ENCODE peak calls at places on chromosomes 6 and 20, in four cellular contexts. P is HL-60, K is SK-N-SH, J is GM23338. T is an unnamed sample.
A peak's percentile ranks its signal among the peaks of the same experiment; 100 is the strongest.

GRCh38 chr20:14259691-14260090 is 77.7 kb downstream of the FLRT3 start:
- DNase-seq in P (no peak), K (no peak), J (no peak), T (no peak)

GRCh38 chr6:157647261-157647915 is 175.7 kb upstream of the SNX9 start:
- DNase-seq in P (peak; percentile 87), K (no peak), J (no peak), T (no peak)

GRCh38 chr6:148068391-148068790 is 274.2 kb upstream of the SASH1 start:
- DNase-seq in P (no peak), K (no peak), J (no peak), T (no peak)

GRCh38 chr6:4788953-4789584 is 12.9 kb downstream of the CDYL start:
- DNase-seq in P (no peak), K (no peak), J (peak; percentile 74), T (no peak)

GRCh38 chr6:112286010-112286409 is 31.6 kb upstream of the LAMA4 start:
- DNase-seq in P (no peak), K (peak; percentile 61), J (no peak), T (no peak)

GRCh38 chr6:150243620-150244314 is 100.9 kb downstream of the PPP1R14C start:
- DNase-seq in P (no peak), K (no peak), J (no peak), T (no peak)

GRCh38 chr6:66291905-66292304 is 584.9 kb upstream of the EYS start:
- DNase-seq in P (no peak), K (no peak), J (no peak), T (no peak)

GRCh38 chr6:36660771-36661471 is 17.6 kb upstream of the CDKN1A start:
- DNase-seq in P (no peak), K (no peak), J (peak; percentile 89), T (no peak)

GRCh38 chr20:54172532-54172855 is 1.3 kb downstream of the CYP24A1 start:
- DNase-seq in P (no peak), K (no peak), J (no peak), T (no peak)

GRCh38 chr20:59723108-59723500 is 118.8 kb downstream of the PHACTR3 start:
- DNase-seq in P (peak; percentile 84), K (no peak), J (no peak), T (no peak)

GRCh38 chr6:96450760-96451116 is 70.9 kb upstream of the UFL1 start:
- DNase-seq in P (no peak), K (no peak), J (no peak), T (no peak)

GRCh38 chr6:14984454-14984853 is 261.4 kb upstream of the JARID2 start:
- DNase-seq in P (no peak), K (no peak), J (no peak), T (no peak)

DNA sequence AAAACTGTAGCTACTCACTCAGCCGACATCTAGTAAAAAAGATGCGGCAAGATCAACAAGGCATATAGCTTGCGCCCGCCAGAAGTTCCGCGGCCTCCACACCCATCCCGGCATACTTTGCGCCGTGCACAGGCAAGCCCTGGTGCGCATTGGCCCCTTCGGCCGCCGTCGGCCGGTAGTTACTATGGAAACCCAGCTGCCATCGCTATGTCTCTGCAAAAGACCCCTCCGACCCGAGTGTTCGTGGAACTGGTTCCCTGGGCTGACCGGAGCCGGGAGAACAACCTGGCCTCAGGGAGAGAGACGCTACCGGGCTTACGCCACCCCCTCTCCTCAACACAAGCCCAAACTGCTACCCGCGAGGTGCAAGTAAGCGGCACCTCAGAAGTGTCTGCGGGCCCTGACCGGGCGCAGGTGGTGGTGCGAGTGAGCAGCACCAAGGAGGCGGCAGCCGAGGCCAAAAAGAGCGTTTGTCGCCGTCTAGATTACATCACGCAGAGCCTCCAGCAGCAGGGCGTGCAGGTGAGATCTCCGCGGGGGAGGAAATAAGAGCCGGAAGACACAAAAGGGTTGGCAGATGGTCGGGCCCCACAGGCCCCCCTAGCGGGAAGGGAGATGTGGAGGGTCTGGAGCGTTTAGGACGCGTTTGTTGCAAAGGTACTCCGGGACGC is at the start of gene IRAK1BP1:
- DNase-seq in P (peak; percentile 56), K (peak; percentile 90), J (peak; percentile 94), T (peak; percentile 74)
- TF ChIP-seq REST in P (no peak), K (no peak), J (no peak), T (no peak)

DNA sequence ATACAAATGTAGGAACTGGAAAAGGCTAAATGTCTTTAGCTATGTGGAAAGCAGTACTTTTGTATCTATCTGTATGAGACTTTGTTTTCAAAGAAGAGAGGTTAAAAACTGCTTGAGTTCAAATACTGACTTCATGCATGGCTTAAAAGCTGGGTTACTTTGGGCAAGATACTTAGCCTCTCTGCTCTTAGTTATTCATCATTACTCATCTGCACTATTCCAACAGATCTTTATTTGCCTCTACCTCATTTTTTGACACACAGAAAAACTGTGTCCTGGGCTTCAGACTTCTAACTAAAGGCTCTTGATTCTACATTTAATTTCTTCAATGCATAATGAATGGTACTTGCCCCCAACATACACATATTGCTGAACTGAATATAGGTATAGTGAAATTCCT is 114.8 kb downstream of the DST start:
- DNase-seq in P (no peak), K (no peak), J (no peak), T (peak; percentile 72)
- TF ChIP-seq REST in P (no peak), K (no peak), J (no peak), T (no peak)

GRCh38 chr20:56783826-56784225 is 154.7 kb downstream of the TFAP2C start:
- DNase-seq in P (no peak), K (no peak), J (no peak), T (no peak)

GRCh38 chr20:56793916-56794315 is 164.8 kb downstream of the TFAP2C start:
- DNase-seq in P (no peak), K (no peak), J (no peak), T (no peak)

GRCh38 chr20:56788671-56789610 is 159.8 kb downstream of the TFAP2C start:
- DNase-seq in P (no peak), K (no peak), J (peak; percentile 32), T (no peak)

GRCh38 chr20:56786503-56786902 is 157.4 kb downstream of the TFAP2C start:
- DNase-seq in P (no peak), K (no peak), J (no peak), T (no peak)

GRCh38 chr20:56788041-56788670 is 159.1 kb downstream of the TFAP2C start:
- DNase-seq in P (peak; percentile 34), K (no peak), J (no peak), T (peak; percentile 91)
- TF ChIP-seq REST in P (no peak), K (no peak), J (no peak), T (no peak)

GRCh38 chr20:31669876-31670275 is 32.2 kb downstream of the COX4I2 start:
- DNase-seq in P (no peak), K (no peak), J (peak; percentile 55), T (no peak)

GRCh38 chr20:31673943-31674463 is 36.3 kb downstream of the COX4I2 start:
- DNase-seq in P (no peak), K (no peak), J (no peak), T (no peak)

GRCh38 chr20:31673435-31673834 is 35.7 kb downstream of the COX4I2 start:
- DNase-seq in P (no peak), K (no peak), J (no peak), T (no peak)

GRCh38 chr20:31670371-31671228 is 32.9 kb downstream of the COX4I2 start:
- DNase-seq in P (no peak), K (no peak), J (no peak), T (no peak)

DNA sequence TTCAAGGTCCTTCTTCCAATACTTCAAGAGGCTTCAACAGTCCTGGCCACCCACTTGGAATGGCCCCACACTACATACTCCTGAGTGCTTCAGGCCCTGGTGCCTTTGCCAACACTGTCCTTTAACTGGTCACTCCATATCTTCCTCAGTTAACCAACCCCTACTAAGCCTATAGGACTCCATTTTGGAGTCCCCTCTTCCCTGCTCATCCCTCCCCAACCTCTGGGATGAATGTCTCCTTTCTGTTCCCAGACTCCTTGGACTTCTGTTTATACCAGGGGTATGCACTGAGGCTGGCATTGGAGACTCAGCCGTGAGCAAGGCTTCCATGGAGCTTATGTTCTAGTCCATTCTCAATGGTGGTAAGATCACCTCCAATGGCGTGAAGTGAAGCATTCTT is 33.6 kb downstream of the COX4I2 start:
- DNase-seq in P (no peak), K (no peak), J (no peak), T (no peak)
- TF ChIP-seq REST in P (no peak), K (no peak), J (no peak), T (no peak)

GRCh38 chr20:36346256-36346655 is 40.1 kb downstream of the DLGAP4 start:
- DNase-seq in P (no peak), K (no peak), J (no peak), T (no peak)

GRCh38 chr20:36343641-36344040 is 37.5 kb downstream of the DLGAP4 start:
- DNase-seq in P (no peak), K (no peak), J (no peak), T (no peak)

GRCh38 chr20:36342316-36342715 is 36.2 kb downstream of the DLGAP4 start:
- DNase-seq in P (no peak), K (no peak), J (no peak), T (no peak)

GRCh38 chr20:36342721-36343120 is 36.6 kb downstream of the DLGAP4 start:
- DNase-seq in P (no peak), K (no peak), J (no peak), T (no peak)

GRCh38 chr20:36344517-36345132 is 38.5 kb downstream of the DLGAP4 start:
- DNase-seq in P (peak; percentile 4), K (no peak), J (peak; percentile 95), T (no peak)
- TF ChIP-seq REST in P (peak; percentile 98), K (peak; percentile 97), J (peak; percentile 97), T (peak; percentile 96)

GRCh38 chr20:20649945-20650344 is 62.5 kb downstream of the RALGAPA2 start:
- DNase-seq in P (no peak), K (no peak), J (no peak), T (no peak)
- TF ChIP-seq REST in P (no peak), K (no peak), J (no peak), T (no peak)

DNA sequence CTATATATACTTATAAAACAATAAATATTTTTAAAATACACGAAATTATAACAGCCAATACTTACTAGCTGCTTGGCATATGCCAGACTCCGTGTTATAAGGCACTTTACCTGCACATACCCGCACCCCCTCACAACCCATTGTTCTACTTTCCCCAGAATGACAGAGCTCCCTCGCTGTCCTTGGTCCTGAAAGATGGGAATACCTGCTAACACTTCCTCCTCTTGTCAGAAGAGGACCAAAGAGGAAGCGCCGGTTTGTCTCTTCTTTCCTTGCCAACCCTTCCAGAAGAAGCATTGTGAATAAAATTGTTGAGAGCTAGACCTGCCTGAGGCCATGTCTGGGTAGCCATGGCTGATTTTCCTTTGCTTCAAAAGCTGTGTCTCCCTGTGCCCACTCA is 149.3 kb downstream of the PTPRT start:
- DNase-seq in P (no peak), K (no peak), J (peak; percentile 1), T (no peak)
- TF ChIP-seq REST in P (peak; percentile 96), K (peak; percentile 70), J (no peak), T (peak; percentile 84)

T was measured in Panc1.